ENCODE peak calls at places on chromosomes 6 and 20, in ten cellular contexts. One of them, this sample, is unnamed. For H3K4me1, the result is how much of the 10 kb centered on the place peaks cover.

GRCh38 chr6:168179133-168179532 is 100.1 kb upstream of the FRMD1 start:
- DNase-seq in IMR-90: no peak
- DNase-seq in osteoblast: no peak
- DNase-seq in OCI-LY7: no peak
- DNase-seq in H9: peak
- DNase-seq in neuronal stem cell: no peak
- DNase-seq in GM23248: no peak
- DNase-seq in neural progenitor cell: no peak
- DNase-seq in PC-3: no peak
- DNase-seq in endothelial cell of umbilical vein: no peak
- DNase-seq in this sample: peak

GRCh38 chr6:170393807-170394399 is 87.3 kb downstream of the FAM120B start:
- DNase-seq in IMR-90: peak
- DNase-seq in osteoblast: no peak
- DNase-seq in OCI-LY7: no peak
- DNase-seq in H9: no peak
- DNase-seq in neuronal stem cell: no peak
- DNase-seq in GM23248: peak
- DNase-seq in neural progenitor cell: no peak
- DNase-seq in PC-3: no peak
- DNase-seq in endothelial cell of umbilical vein: no peak
- DNase-seq in this sample: no peak

GRCh38 chr6:159490298-159490937 is 202.6 kb downstream of the SOD2 start:
- DNase-seq in IMR-90: no peak
- DNase-seq in osteoblast: no peak
- DNase-seq in OCI-LY7: no peak
- DNase-seq in H9: no peak
- DNase-seq in neuronal stem cell: no peak
- DNase-seq in GM23248: peak
- DNase-seq in neural progenitor cell: no peak
- DNase-seq in PC-3: no peak
- DNase-seq in endothelial cell of umbilical vein: no peak
- DNase-seq in this sample: no peak

GRCh38 chr6:97312241-97312640 is 29.2 kb upstream of the MMS22L start:
- DNase-seq in IMR-90: no peak
- DNase-seq in osteoblast: no peak
- DNase-seq in OCI-LY7: no peak
- DNase-seq in H9: no peak
- DNase-seq in neuronal stem cell: no peak
- DNase-seq in GM23248: peak
- DNase-seq in neural progenitor cell: no peak
- DNase-seq in PC-3: peak
- DNase-seq in endothelial cell of umbilical vein: no peak
- DNase-seq in this sample: no peak

GRCh38 chr6:13769655-13770053 is 44.7 kb downstream of the MCUR1 start:
- DNase-seq in IMR-90: no peak
- DNase-seq in osteoblast: peak
- DNase-seq in OCI-LY7: no peak
- DNase-seq in H9: peak
- DNase-seq in neuronal stem cell: no peak
- DNase-seq in GM23248: peak
- DNase-seq in neural progenitor cell: no peak
- DNase-seq in PC-3: no peak
- DNase-seq in endothelial cell of umbilical vein: no peak
- DNase-seq in this sample: no peak

GRCh38 chr6:36776167-36776566 is 63.1 kb downstream of the CPNE5 start:
- DNase-seq in IMR-90: no peak
- DNase-seq in osteoblast: no peak
- DNase-seq in OCI-LY7: no peak
- DNase-seq in H9: no peak
- DNase-seq in neuronal stem cell: no peak
- DNase-seq in GM23248: no peak
- DNase-seq in neural progenitor cell: no peak
- DNase-seq in PC-3: no peak
- DNase-seq in endothelial cell of umbilical vein: no peak
- DNase-seq in this sample: no peak

GRCh38 chr20:62875419-62876355 is 14.1 kb upstream of the TCFL5 start:
- DNase-seq in IMR-90: peak
- DNase-seq in osteoblast: peak
- DNase-seq in OCI-LY7: no peak
- DNase-seq in H9: peak
- DNase-seq in neuronal stem cell: peak
- DNase-seq in GM23248: peak
- DNase-seq in neural progenitor cell: peak
- DNase-seq in PC-3: peak
- DNase-seq in endothelial cell of umbilical vein: peak
- DNase-seq in this sample: no peak

GRCh38 chr6:8855411-8855810 is 420.1 kb upstream of the SLC35B3 start:
- DNase-seq in IMR-90: no peak
- DNase-seq in osteoblast: no peak
- DNase-seq in OCI-LY7: no peak
- DNase-seq in H9: no peak
- DNase-seq in neuronal stem cell: no peak
- DNase-seq in GM23248: no peak
- DNase-seq in neural progenitor cell: no peak
- DNase-seq in PC-3: no peak
- DNase-seq in endothelial cell of umbilical vein: no peak
- DNase-seq in this sample: no peak

GRCh38 chr6:119444642-119445557 is 95.3 kb upstream of the MAN1A1 start:
- DNase-seq in IMR-90: peak
- DNase-seq in osteoblast: peak
- DNase-seq in OCI-LY7: peak
- DNase-seq in H9: no peak
- DNase-seq in neuronal stem cell: no peak
- DNase-seq in GM23248: peak
- DNase-seq in neural progenitor cell: no peak
- DNase-seq in PC-3: no peak
- DNase-seq in endothelial cell of umbilical vein: no peak
- DNase-seq in this sample: no peak

GRCh38 chr6:119446623-119447008 is 97.1 kb upstream of the MAN1A1 start:
- DNase-seq in IMR-90: peak
- DNase-seq in osteoblast: peak
- DNase-seq in OCI-LY7: no peak
- DNase-seq in H9: no peak
- DNase-seq in neuronal stem cell: no peak
- DNase-seq in GM23248: peak
- DNase-seq in neural progenitor cell: no peak
- DNase-seq in PC-3: peak
- DNase-seq in endothelial cell of umbilical vein: no peak
- DNase-seq in this sample: no peak

GRCh38 chr6:119443993-119444641 is 94.6 kb upstream of the MAN1A1 start:
- DNase-seq in IMR-90: peak
- DNase-seq in osteoblast: peak
- DNase-seq in OCI-LY7: peak
- DNase-seq in H9: no peak
- DNase-seq in neuronal stem cell: no peak
- DNase-seq in GM23248: peak
- DNase-seq in neural progenitor cell: no peak
- DNase-seq in PC-3: no peak
- DNase-seq in endothelial cell of umbilical vein: no peak
- DNase-seq in this sample: no peak

GRCh38 chr6:119442776-119443184 is 93.2 kb upstream of the MAN1A1 start:
- DNase-seq in IMR-90: no peak
- DNase-seq in osteoblast: no peak
- DNase-seq in OCI-LY7: peak
- DNase-seq in H9: no peak
- DNase-seq in neuronal stem cell: no peak
- DNase-seq in GM23248: no peak
- DNase-seq in neural progenitor cell: no peak
- DNase-seq in PC-3: no peak
- DNase-seq in endothelial cell of umbilical vein: peak
- DNase-seq in this sample: peak

DNA sequence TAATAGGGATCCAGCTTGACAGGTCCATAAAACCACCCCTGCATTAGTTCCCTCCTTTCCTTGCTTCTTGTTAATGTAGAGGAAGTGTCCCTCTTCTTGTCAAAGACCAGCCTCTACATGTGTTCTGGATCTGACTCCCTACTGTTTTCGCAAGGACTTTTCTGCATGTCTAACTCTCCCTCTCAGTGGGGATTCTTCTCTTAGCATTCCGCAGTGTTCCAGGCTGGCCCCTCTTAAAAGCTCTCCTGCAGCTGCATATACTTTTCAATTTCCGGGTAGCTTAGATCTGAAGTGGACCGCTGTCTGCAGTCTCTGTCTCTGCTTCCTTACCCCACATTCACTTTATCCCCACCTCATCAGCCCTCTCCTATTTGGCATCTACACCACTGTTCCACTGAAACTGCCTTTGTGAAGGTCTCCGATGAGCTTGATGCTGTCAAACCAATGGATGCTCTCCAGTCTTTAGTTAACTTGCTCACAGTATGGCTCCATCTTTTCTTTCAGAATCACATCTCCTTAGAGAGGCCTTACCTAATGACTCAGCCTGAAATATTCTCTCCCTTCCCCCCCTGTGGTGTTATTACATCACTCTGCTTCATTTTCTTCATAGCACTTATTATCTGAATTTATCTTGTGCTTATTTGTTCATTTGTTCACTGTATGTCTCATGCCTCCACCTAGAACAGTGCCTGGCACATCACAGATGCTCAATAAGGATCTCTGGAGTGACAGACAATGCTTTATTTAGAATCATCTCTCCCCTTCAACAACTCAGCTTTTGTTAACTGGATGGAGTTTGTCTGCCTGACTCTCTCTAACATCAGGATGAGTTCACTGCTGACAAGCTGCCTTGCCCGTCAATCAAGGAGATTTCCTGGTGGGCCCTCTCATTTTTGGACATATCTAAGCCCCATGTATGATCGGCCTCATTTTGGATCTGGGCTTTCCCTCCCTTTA is 96.4 kb upstream of the MAN1A1 start:
- DNase-seq in IMR-90: peak
- DNase-seq in osteoblast: peak
- DNase-seq in OCI-LY7: no peak
- DNase-seq in H9: no peak
- DNase-seq in neuronal stem cell: no peak
- DNase-seq in GM23248: peak
- DNase-seq in neural progenitor cell: no peak
- DNase-seq in PC-3: peak
- DNase-seq in endothelial cell of umbilical vein: no peak
- DNase-seq in this sample: no peak
- H3K4me1 ChIP-seq in IMR-90: under half
- H3K4me1 ChIP-seq in osteoblast: under half
- H3K4me1 ChIP-seq in OCI-LY7: half or more
- H3K4me1 ChIP-seq in H9: under half
- H3K4me1 ChIP-seq in neuronal stem cell: under half
- H3K4me1 ChIP-seq in GM23248: under half
- H3K4me1 ChIP-seq in neural progenitor cell: under half
- H3K4me1 ChIP-seq in PC-3: under half
- H3K4me1 ChIP-seq in endothelial cell of umbilical vein: under half
- H3K4me1 ChIP-seq in this sample: half or more

GRCh38 chr20:4684837-4685413 is 36.8 kb upstream of the PRND start:
- DNase-seq in IMR-90: peak
- DNase-seq in osteoblast: no peak
- DNase-seq in OCI-LY7: no peak
- DNase-seq in H9: no peak
- DNase-seq in neuronal stem cell: no peak
- DNase-seq in GM23248: peak
- DNase-seq in neural progenitor cell: no peak
- DNase-seq in PC-3: peak
- DNase-seq in endothelial cell of umbilical vein: no peak
- DNase-seq in this sample: no peak

GRCh38 chr20:4683261-4683660 is 38.4 kb upstream of the PRND start:
- DNase-seq in IMR-90: no peak
- DNase-seq in osteoblast: no peak
- DNase-seq in OCI-LY7: no peak
- DNase-seq in H9: no peak
- DNase-seq in neuronal stem cell: no peak
- DNase-seq in GM23248: no peak
- DNase-seq in neural progenitor cell: no peak
- DNase-seq in PC-3: no peak
- DNase-seq in endothelial cell of umbilical vein: no peak
- DNase-seq in this sample: no peak

GRCh38 chr20:4688342-4688741 is 33.4 kb upstream of the PRND start:
- DNase-seq in IMR-90: no peak
- DNase-seq in osteoblast: no peak
- DNase-seq in OCI-LY7: no peak
- DNase-seq in H9: no peak
- DNase-seq in neuronal stem cell: no peak
- DNase-seq in GM23248: peak
- DNase-seq in neural progenitor cell: no peak
- DNase-seq in PC-3: no peak
- DNase-seq in endothelial cell of umbilical vein: no peak
- DNase-seq in this sample: no peak

GRCh38 chr20:4682682-4683081 is 39.0 kb upstream of the PRND start:
- DNase-seq in IMR-90: no peak
- DNase-seq in osteoblast: no peak
- DNase-seq in OCI-LY7: no peak
- DNase-seq in H9: no peak
- DNase-seq in neuronal stem cell: no peak
- DNase-seq in GM23248: no peak
- DNase-seq in neural progenitor cell: no peak
- DNase-seq in PC-3: no peak
- DNase-seq in endothelial cell of umbilical vein: no peak
- DNase-seq in this sample: no peak

GRCh38 chr20:4685923-4686221 is 35.8 kb upstream of the PRND start:
- DNase-seq in IMR-90: no peak
- DNase-seq in osteoblast: no peak
- DNase-seq in OCI-LY7: no peak
- DNase-seq in H9: no peak
- DNase-seq in neuronal stem cell: no peak
- DNase-seq in GM23248: no peak
- DNase-seq in neural progenitor cell: no peak
- DNase-seq in PC-3: no peak
- DNase-seq in endothelial cell of umbilical vein: no peak
- DNase-seq in this sample: no peak
- H2AFZ ChIP-seq in IMR-90: peak
- H2AFZ ChIP-seq in osteoblast: peak
- H2AFZ ChIP-seq in OCI-LY7: no peak
- H2AFZ ChIP-seq in H9: no peak
- H2AFZ ChIP-seq in neuronal stem cell: peak
- H2AFZ ChIP-seq in GM23248: peak
- H2AFZ ChIP-seq in neural progenitor cell: peak
- H2AFZ ChIP-seq in PC-3: peak
- H2AFZ ChIP-seq in endothelial cell of umbilical vein: peak
- H2AFZ ChIP-seq in this sample: peak

DNA sequence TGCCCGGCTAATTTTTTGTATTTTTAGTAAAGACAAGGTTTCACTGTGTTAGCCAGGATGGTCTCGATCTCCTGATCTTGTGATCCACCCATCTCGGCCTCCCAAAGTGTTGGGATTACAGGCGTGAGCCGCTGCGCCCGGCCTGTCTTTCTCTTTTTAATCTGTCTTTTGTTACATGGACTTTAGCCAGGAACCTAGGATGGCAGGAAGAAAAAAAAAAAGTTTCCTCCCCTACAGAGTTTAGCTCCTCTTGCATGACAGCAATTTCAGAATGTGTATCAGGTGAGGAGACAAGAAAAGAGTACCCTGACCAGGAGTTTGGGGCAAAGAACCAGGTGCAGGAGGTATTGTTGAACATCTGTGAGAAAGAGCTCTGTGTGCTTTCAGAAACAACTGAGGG is 21.4 kb upstream of the TXLNB start:
- DNase-seq in IMR-90: no peak
- DNase-seq in osteoblast: no peak
- DNase-seq in OCI-LY7: peak
- DNase-seq in H9: peak
- DNase-seq in neuronal stem cell: peak
- DNase-seq in GM23248: no peak
- DNase-seq in neural progenitor cell: peak
- DNase-seq in PC-3: no peak
- DNase-seq in endothelial cell of umbilical vein: no peak
- DNase-seq in this sample: peak
- H3K4me1 ChIP-seq in IMR-90: under half
- H3K4me1 ChIP-seq in osteoblast: under half
- H3K4me1 ChIP-seq in OCI-LY7: under half
- H3K4me1 ChIP-seq in H9: under half
- H3K4me1 ChIP-seq in neuronal stem cell: under half
- H3K4me1 ChIP-seq in GM23248: under half
- H3K4me1 ChIP-seq in neural progenitor cell: under half
- H3K4me1 ChIP-seq in PC-3: under half
- H3K4me1 ChIP-seq in endothelial cell of umbilical vein: under half
- H3K4me1 ChIP-seq in this sample: half or more

DNA sequence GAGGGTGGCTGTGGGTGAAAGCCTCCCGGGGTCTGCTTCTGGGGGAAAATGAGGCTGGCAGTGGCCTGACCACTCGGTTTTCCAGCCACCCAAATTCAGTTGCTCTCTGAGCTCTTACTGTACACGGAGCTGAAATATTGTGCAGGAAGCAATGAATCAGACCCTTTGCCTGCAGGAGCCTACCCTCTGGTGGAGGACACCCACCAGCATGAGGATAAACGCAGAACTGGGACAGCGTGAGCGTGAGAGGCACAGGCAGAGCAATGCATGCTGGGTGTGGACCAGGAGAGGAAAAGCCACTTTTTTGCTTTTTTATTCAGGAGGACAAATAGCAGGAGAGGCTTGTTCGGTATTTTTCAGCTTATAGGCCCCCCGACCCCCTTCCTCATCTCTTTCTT is 298.1 kb downstream of the QKI start:
- DNase-seq in IMR-90: no peak
- DNase-seq in osteoblast: no peak
- DNase-seq in OCI-LY7: no peak
- DNase-seq in H9: no peak
- DNase-seq in neuronal stem cell: no peak
- DNase-seq in GM23248: peak
- DNase-seq in neural progenitor cell: no peak
- DNase-seq in PC-3: no peak
- DNase-seq in endothelial cell of umbilical vein: no peak
- DNase-seq in this sample: no peak
- H2AFZ ChIP-seq in IMR-90: no peak
- H2AFZ ChIP-seq in osteoblast: no peak
- H2AFZ ChIP-seq in OCI-LY7: peak
- H2AFZ ChIP-seq in H9: no peak
- H2AFZ ChIP-seq in neuronal stem cell: no peak
- H2AFZ ChIP-seq in GM23248: peak
- H2AFZ ChIP-seq in neural progenitor cell: no peak
- H2AFZ ChIP-seq in PC-3: no peak
- H2AFZ ChIP-seq in endothelial cell of umbilical vein: no peak
- H2AFZ ChIP-seq in this sample: no peak

This sample was measured in MM.1S.